ENCODE peak calls at places on chromosomes 12 and 14, in six cellular contexts. One of them, this sample, is unnamed.

GRCh38 chr12:76762556-76762955 is 1.4 kb upstream of the ZDHHC17 start:
- DNase-seq in transverse colon: no peak
- DNase-seq in NCI-H187 treated with DMSO at 0.1 percent for 48 hours: no peak
- DNase-seq in stimulated activated CD8-positive, alpha-beta memory T cell treated with anti-CD3 and anti-CD28 coated beads, Interleukin-2, amount 100 ng/mL, for 1 hour: no peak
- DNase-seq in psoas muscle: no peak
- DNase-seq in brain microvascular endothelial cell: no peak
- DNase-seq in this sample: no peak

GRCh38 chr12:120914794-120915193 is 10.6 kb upstream of the SPPL3 start:
- DNase-seq in transverse colon: no peak
- DNase-seq in NCI-H187 treated with DMSO at 0.1 percent for 48 hours: no peak
- DNase-seq in stimulated activated CD8-positive, alpha-beta memory T cell treated with anti-CD3 and anti-CD28 coated beads, Interleukin-2, amount 100 ng/mL, for 1 hour: no peak
- DNase-seq in psoas muscle: no peak
- DNase-seq in brain microvascular endothelial cell: no peak
- DNase-seq in this sample: no peak

GRCh38 chr12:122130150-122130549 is 43.9 kb downstream of the IL31 start:
- DNase-seq in transverse colon: no peak
- DNase-seq in NCI-H187 treated with DMSO at 0.1 percent for 48 hours: no peak
- DNase-seq in stimulated activated CD8-positive, alpha-beta memory T cell treated with anti-CD3 and anti-CD28 coated beads, Interleukin-2, amount 100 ng/mL, for 1 hour: no peak
- DNase-seq in psoas muscle: no peak
- DNase-seq in brain microvascular endothelial cell: peak; percentile 65
- DNase-seq in this sample: no peak

GRCh38 chr12:46160081-46160980 is 108.5 kb downstream of the SLC38A1 start:
- DNase-seq in transverse colon: no peak
- DNase-seq in NCI-H187 treated with DMSO at 0.1 percent for 48 hours: peak; percentile 69
- DNase-seq in stimulated activated CD8-positive, alpha-beta memory T cell treated with anti-CD3 and anti-CD28 coated beads, Interleukin-2, amount 100 ng/mL, for 1 hour: no peak
- DNase-seq in psoas muscle: no peak
- DNase-seq in brain microvascular endothelial cell: no peak
- DNase-seq in this sample: no peak

GRCh38 chr12:74382994-74383393 is 154.6 kb upstream of the ATXN7L3B start:
- DNase-seq in transverse colon: no peak
- DNase-seq in NCI-H187 treated with DMSO at 0.1 percent for 48 hours: no peak
- DNase-seq in stimulated activated CD8-positive, alpha-beta memory T cell treated with anti-CD3 and anti-CD28 coated beads, Interleukin-2, amount 100 ng/mL, for 1 hour: no peak
- DNase-seq in psoas muscle: no peak
- DNase-seq in brain microvascular endothelial cell: no peak
- DNase-seq in this sample: no peak

GRCh38 chr12:129807101-129807500 is 96.7 kb downstream of the TMEM132D start:
- DNase-seq in transverse colon: no peak
- DNase-seq in NCI-H187 treated with DMSO at 0.1 percent for 48 hours: no peak
- DNase-seq in stimulated activated CD8-positive, alpha-beta memory T cell treated with anti-CD3 and anti-CD28 coated beads, Interleukin-2, amount 100 ng/mL, for 1 hour: no peak
- DNase-seq in psoas muscle: no peak
- DNase-seq in brain microvascular endothelial cell: no peak
- DNase-seq in this sample: no peak

GRCh38 chr14:49954171-49954631 is 61.3 kb downstream of the ARF6 start:
- DNase-seq in transverse colon: no peak
- DNase-seq in NCI-H187 treated with DMSO at 0.1 percent for 48 hours: no peak
- DNase-seq in stimulated activated CD8-positive, alpha-beta memory T cell treated with anti-CD3 and anti-CD28 coated beads, Interleukin-2, amount 100 ng/mL, for 1 hour: no peak
- DNase-seq in psoas muscle: peak; percentile 56
- DNase-seq in brain microvascular endothelial cell: no peak
- DNase-seq in this sample: no peak

GRCh38 chr12:132495629-132496207 is 5.8 kb downstream of the FBRSL1 start:
- DNase-seq in transverse colon: no peak
- DNase-seq in NCI-H187 treated with DMSO at 0.1 percent for 48 hours: no peak
- DNase-seq in stimulated activated CD8-positive, alpha-beta memory T cell treated with anti-CD3 and anti-CD28 coated beads, Interleukin-2, amount 100 ng/mL, for 1 hour: no peak
- DNase-seq in psoas muscle: no peak
- DNase-seq in brain microvascular endothelial cell: no peak
- DNase-seq in this sample: no peak

GRCh38 chr12:49014547-49014946 is 4.0 kb downstream of the PRKAG1 start:
- DNase-seq in transverse colon: no peak
- DNase-seq in NCI-H187 treated with DMSO at 0.1 percent for 48 hours: no peak
- DNase-seq in stimulated activated CD8-positive, alpha-beta memory T cell treated with anti-CD3 and anti-CD28 coated beads, Interleukin-2, amount 100 ng/mL, for 1 hour: no peak
- DNase-seq in psoas muscle: no peak
- DNase-seq in brain microvascular endothelial cell: peak; percentile 20
- DNase-seq in this sample: no peak

GRCh38 chr14:94636744-94637412 is 24.7 kb downstream of the SERPINA3 start:
- DNase-seq in transverse colon: no peak
- DNase-seq in NCI-H187 treated with DMSO at 0.1 percent for 48 hours: no peak
- DNase-seq in stimulated activated CD8-positive, alpha-beta memory T cell treated with anti-CD3 and anti-CD28 coated beads, Interleukin-2, amount 100 ng/mL, for 1 hour: no peak
- DNase-seq in psoas muscle: no peak
- DNase-seq in brain microvascular endothelial cell: peak; percentile 23
- DNase-seq in this sample: no peak

GRCh38 chr14:50083467-50084337 is 32.7 kb downstream of the VCPKMT start:
- DNase-seq in transverse colon: no peak
- DNase-seq in NCI-H187 treated with DMSO at 0.1 percent for 48 hours: no peak
- DNase-seq in stimulated activated CD8-positive, alpha-beta memory T cell treated with anti-CD3 and anti-CD28 coated beads, Interleukin-2, amount 100 ng/mL, for 1 hour: no peak
- DNase-seq in psoas muscle: no peak
- DNase-seq in brain microvascular endothelial cell: no peak
- DNase-seq in this sample: no peak

GRCh38 chr12:7302536-7303113 is 1.2 kb upstream of the ACSM4 start:
- DNase-seq in transverse colon: no peak
- DNase-seq in NCI-H187 treated with DMSO at 0.1 percent for 48 hours: no peak
- DNase-seq in stimulated activated CD8-positive, alpha-beta memory T cell treated with anti-CD3 and anti-CD28 coated beads, Interleukin-2, amount 100 ng/mL, for 1 hour: no peak
- DNase-seq in psoas muscle: no peak
- DNase-seq in brain microvascular endothelial cell: no peak
- DNase-seq in this sample: no peak